ENCODE peak calls at places on chromosomes 5 and 9, in eight cellular contexts. One of them, this sample, is unnamed.

GRCh38 chr5:93604119-93604963 is 21.3 kb downstream of the NR2F1 start:
- DNase-seq in cardiac fibroblast: peak
- DNase-seq in foreskin fibroblast: peak
- DNase-seq in pancreas: peak
- DNase-seq in fibroblast of mammary gland: peak
- DNase-seq in epithelial cell of proximal tubule: no peak
- DNase-seq in AG09309: no peak
- DNase-seq in CD8-positive, alpha-beta memory T cell: no peak
- DNase-seq in this sample: no peak

GRCh38 chr5:153780876-153781275 is 257.8 kb downstream of the FAM114A2 start:
- DNase-seq in cardiac fibroblast: no peak
- DNase-seq in foreskin fibroblast: no peak
- DNase-seq in pancreas: no peak
- DNase-seq in fibroblast of mammary gland: peak
- DNase-seq in epithelial cell of proximal tubule: no peak
- DNase-seq in AG09309: no peak
- DNase-seq in CD8-positive, alpha-beta memory T cell: no peak
- DNase-seq in this sample: no peak

GRCh38 chr9:100437860-100438805 is 11.2 kb downstream of the MSANTD3 start:
- DNase-seq in cardiac fibroblast: peak
- DNase-seq in foreskin fibroblast: peak
- DNase-seq in pancreas: no peak
- DNase-seq in fibroblast of mammary gland: peak
- DNase-seq in epithelial cell of proximal tubule: no peak
- DNase-seq in AG09309: peak
- DNase-seq in CD8-positive, alpha-beta memory T cell: peak
- DNase-seq in this sample: no peak

GRCh38 chr9:76817489-76817888 is 53.3 kb downstream of the PCA3 start:
- DNase-seq in cardiac fibroblast: peak
- DNase-seq in foreskin fibroblast: peak
- DNase-seq in pancreas: no peak
- DNase-seq in fibroblast of mammary gland: peak
- DNase-seq in epithelial cell of proximal tubule: peak
- DNase-seq in AG09309: peak
- DNase-seq in CD8-positive, alpha-beta memory T cell: no peak
- DNase-seq in this sample: no peak

GRCh38 chr5:130871346-130872086 is 293.5 kb downstream of the HINT1 start:
- DNase-seq in cardiac fibroblast: peak
- DNase-seq in foreskin fibroblast: peak
- DNase-seq in pancreas: no peak
- DNase-seq in fibroblast of mammary gland: peak
- DNase-seq in epithelial cell of proximal tubule: peak
- DNase-seq in AG09309: peak
- DNase-seq in CD8-positive, alpha-beta memory T cell: peak
- DNase-seq in this sample: no peak

GRCh38 chr9:68416891-68417570 is 60.6 kb downstream of the PGM5 start:
- DNase-seq in cardiac fibroblast: no peak
- DNase-seq in foreskin fibroblast: peak
- DNase-seq in pancreas: no peak
- DNase-seq in fibroblast of mammary gland: peak
- DNase-seq in epithelial cell of proximal tubule: no peak
- DNase-seq in AG09309: no peak
- DNase-seq in CD8-positive, alpha-beta memory T cell: no peak
- DNase-seq in this sample: no peak

GRCh38 chr5:124580512-124580911 is 165.9 kb downstream of the ZNF608 start:
- DNase-seq in cardiac fibroblast: no peak
- DNase-seq in foreskin fibroblast: no peak
- DNase-seq in pancreas: no peak
- DNase-seq in fibroblast of mammary gland: no peak
- DNase-seq in epithelial cell of proximal tubule: no peak
- DNase-seq in AG09309: no peak
- DNase-seq in CD8-positive, alpha-beta memory T cell: no peak
- DNase-seq in this sample: no peak

GRCh38 chr9:121133104-121133816 is 58.5 kb downstream of the CNTRL start:
- DNase-seq in cardiac fibroblast: no peak
- DNase-seq in foreskin fibroblast: no peak
- DNase-seq in pancreas: peak
- DNase-seq in fibroblast of mammary gland: no peak
- DNase-seq in epithelial cell of proximal tubule: no peak
- DNase-seq in AG09309: no peak
- DNase-seq in CD8-positive, alpha-beta memory T cell: peak
- DNase-seq in this sample: no peak

GRCh38 chr9:137058651-137059234 is 4.9 kb upstream of the ENTPD2 start:
- DNase-seq in cardiac fibroblast: no peak
- DNase-seq in foreskin fibroblast: no peak
- DNase-seq in pancreas: no peak
- DNase-seq in fibroblast of mammary gland: no peak
- DNase-seq in epithelial cell of proximal tubule: no peak
- DNase-seq in AG09309: no peak
- DNase-seq in CD8-positive, alpha-beta memory T cell: no peak
- DNase-seq in this sample: no peak

GRCh38 chr5:14358536-14358935 is 215.4 kb downstream of the TRIO start:
- DNase-seq in cardiac fibroblast: no peak
- DNase-seq in foreskin fibroblast: no peak
- DNase-seq in pancreas: no peak
- DNase-seq in fibroblast of mammary gland: no peak
- DNase-seq in epithelial cell of proximal tubule: no peak
- DNase-seq in AG09309: no peak
- DNase-seq in CD8-positive, alpha-beta memory T cell: no peak
- DNase-seq in this sample: no peak

GRCh38 chr5:138274189-138274853 is at the start of gene GFRA3:
- DNase-seq in cardiac fibroblast: peak
- DNase-seq in foreskin fibroblast: peak
- DNase-seq in pancreas: peak
- DNase-seq in fibroblast of mammary gland: no peak
- DNase-seq in epithelial cell of proximal tubule: no peak
- DNase-seq in AG09309: no peak
- DNase-seq in CD8-positive, alpha-beta memory T cell: no peak
- DNase-seq in this sample: no peak

GRCh38 chr9:115733318-115733717 is 420.3 kb upstream of the PAPPA start:
- DNase-seq in cardiac fibroblast: no peak
- DNase-seq in foreskin fibroblast: peak
- DNase-seq in pancreas: no peak
- DNase-seq in fibroblast of mammary gland: peak
- DNase-seq in epithelial cell of proximal tubule: no peak
- DNase-seq in AG09309: no peak
- DNase-seq in CD8-positive, alpha-beta memory T cell: no peak
- DNase-seq in this sample: no peak

GRCh38 chr5:59709833-59710232 is 183.7 kb downstream of the PDE4D start:
- DNase-seq in cardiac fibroblast: peak
- DNase-seq in foreskin fibroblast: peak
- DNase-seq in pancreas: no peak
- DNase-seq in fibroblast of mammary gland: peak
- DNase-seq in epithelial cell of proximal tubule: peak
- DNase-seq in AG09309: peak
- DNase-seq in CD8-positive, alpha-beta memory T cell: no peak
- DNase-seq in this sample: peak

GRCh38 chr5:56543431-56544385 is 271.6 kb upstream of the MAP3K1 start:
- DNase-seq in cardiac fibroblast: no peak
- DNase-seq in foreskin fibroblast: peak
- DNase-seq in pancreas: no peak
- DNase-seq in fibroblast of mammary gland: no peak
- DNase-seq in epithelial cell of proximal tubule: no peak
- DNase-seq in AG09309: no peak
- DNase-seq in CD8-positive, alpha-beta memory T cell: no peak
- DNase-seq in this sample: peak

GRCh38 chr5:163377982-163378381 is 59.4 kb upstream of the CCNG1 start:
- DNase-seq in cardiac fibroblast: no peak
- DNase-seq in foreskin fibroblast: no peak
- DNase-seq in pancreas: no peak
- DNase-seq in fibroblast of mammary gland: no peak
- DNase-seq in epithelial cell of proximal tubule: no peak
- DNase-seq in AG09309: no peak
- DNase-seq in CD8-positive, alpha-beta memory T cell: no peak
- DNase-seq in this sample: no peak

GRCh38 chr5:157059891-157060290 is 975 bp upstream of the HAVCR1 start:
- DNase-seq in cardiac fibroblast: no peak
- DNase-seq in foreskin fibroblast: peak
- DNase-seq in pancreas: no peak
- DNase-seq in fibroblast of mammary gland: peak
- DNase-seq in epithelial cell of proximal tubule: peak
- DNase-seq in AG09309: peak
- DNase-seq in CD8-positive, alpha-beta memory T cell: no peak
- DNase-seq in this sample: no peak

GRCh38 chr9:132726561-132727150 is 56.4 kb downstream of the GTF3C4 start:
- DNase-seq in cardiac fibroblast: no peak
- DNase-seq in foreskin fibroblast: no peak
- DNase-seq in pancreas: no peak
- DNase-seq in fibroblast of mammary gland: no peak
- DNase-seq in epithelial cell of proximal tubule: no peak
- DNase-seq in AG09309: no peak
- DNase-seq in CD8-positive, alpha-beta memory T cell: no peak
- DNase-seq in this sample: no peak

GRCh38 chr9:73131376-73131775 is 20.3 kb upstream of the ANXA1 start:
- DNase-seq in cardiac fibroblast: no peak
- DNase-seq in foreskin fibroblast: no peak
- DNase-seq in pancreas: no peak
- DNase-seq in fibroblast of mammary gland: no peak
- DNase-seq in epithelial cell of proximal tubule: no peak
- DNase-seq in AG09309: no peak
- DNase-seq in CD8-positive, alpha-beta memory T cell: no peak
- DNase-seq in this sample: no peak
- H3K4me3 ChIP-seq in cardiac fibroblast: peak
- H3K4me3 ChIP-seq in foreskin fibroblast: no peak
- H3K4me3 ChIP-seq in pancreas: peak
- H3K4me3 ChIP-seq in fibroblast of mammary gland: no peak
- H3K4me3 ChIP-seq in epithelial cell of proximal tubule: no peak
- H3K4me3 ChIP-seq in AG09309: peak
- H3K4me3 ChIP-seq in CD8-positive, alpha-beta memory T cell: peak
- H3K4me3 ChIP-seq in this sample: no peak

GRCh38 chr5:119271758-119272730 is 83.8 kb upstream of the TNFAIP8 start:
- DNase-seq in cardiac fibroblast: no peak
- DNase-seq in foreskin fibroblast: peak
- DNase-seq in pancreas: no peak
- DNase-seq in fibroblast of mammary gland: no peak
- DNase-seq in epithelial cell of proximal tubule: no peak
- DNase-seq in AG09309: no peak
- DNase-seq in CD8-positive, alpha-beta memory T cell: no peak
- DNase-seq in this sample: no peak

GRCh38 chr5:119270955-119271757 is 84.7 kb upstream of the TNFAIP8 start:
- DNase-seq in cardiac fibroblast: no peak
- DNase-seq in foreskin fibroblast: no peak
- DNase-seq in pancreas: no peak
- DNase-seq in fibroblast of mammary gland: no peak
- DNase-seq in epithelial cell of proximal tubule: no peak
- DNase-seq in AG09309: no peak
- DNase-seq in CD8-positive, alpha-beta memory T cell: no peak
- DNase-seq in this sample: no peak

GRCh38 chr5:119269061-119269579 is 86.7 kb upstream of the TNFAIP8 start:
- DNase-seq in cardiac fibroblast: peak
- DNase-seq in foreskin fibroblast: peak
- DNase-seq in pancreas: peak
- DNase-seq in fibroblast of mammary gland: peak
- DNase-seq in epithelial cell of proximal tubule: no peak
- DNase-seq in AG09309: no peak
- DNase-seq in CD8-positive, alpha-beta memory T cell: peak
- DNase-seq in this sample: no peak

GRCh38 chr5:119268387-119269060 is 87.3 kb upstream of the TNFAIP8 start:
- DNase-seq in cardiac fibroblast: peak
- DNase-seq in foreskin fibroblast: peak
- DNase-seq in pancreas: peak
- DNase-seq in fibroblast of mammary gland: peak
- DNase-seq in epithelial cell of proximal tubule: no peak
- DNase-seq in AG09309: peak
- DNase-seq in CD8-positive, alpha-beta memory T cell: peak
- DNase-seq in this sample: peak

GRCh38 chr5:119270121-119270565 is 85.7 kb upstream of the TNFAIP8 start:
- DNase-seq in cardiac fibroblast: no peak
- DNase-seq in foreskin fibroblast: no peak
- DNase-seq in pancreas: no peak
- DNase-seq in fibroblast of mammary gland: no peak
- DNase-seq in epithelial cell of proximal tubule: no peak
- DNase-seq in AG09309: no peak
- DNase-seq in CD8-positive, alpha-beta memory T cell: no peak
- DNase-seq in this sample: no peak
- H3K4me3 ChIP-seq in cardiac fibroblast: no peak
- H3K4me3 ChIP-seq in foreskin fibroblast: peak
- H3K4me3 ChIP-seq in pancreas: peak
- H3K4me3 ChIP-seq in fibroblast of mammary gland: no peak
- H3K4me3 ChIP-seq in epithelial cell of proximal tubule: peak
- H3K4me3 ChIP-seq in AG09309: no peak
- H3K4me3 ChIP-seq in CD8-positive, alpha-beta memory T cell: peak
- H3K4me3 ChIP-seq in this sample: no peak

DNA sequence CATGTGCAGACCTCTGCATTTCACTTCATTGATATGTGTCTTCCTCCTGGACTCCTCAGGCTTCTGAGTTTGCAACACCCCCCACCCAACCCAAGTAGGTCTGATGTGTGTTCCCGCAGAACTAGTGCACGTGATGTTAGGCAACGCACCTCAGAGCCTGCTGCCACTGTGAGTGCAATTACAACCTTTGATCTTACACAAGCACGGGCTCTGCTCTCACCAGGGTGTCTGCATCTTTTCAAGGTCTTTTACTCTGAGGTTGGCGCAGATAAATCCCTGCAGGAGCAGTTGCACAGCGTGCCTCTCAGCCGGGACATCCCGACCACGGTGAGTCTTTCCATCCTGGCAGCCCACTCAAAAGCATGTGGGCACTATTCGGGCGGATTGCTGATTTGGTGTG is 80.1 kb downstream of the EGFLAM start:
- DNase-seq in cardiac fibroblast: no peak
- DNase-seq in foreskin fibroblast: no peak
- DNase-seq in pancreas: no peak
- DNase-seq in fibroblast of mammary gland: no peak
- DNase-seq in epithelial cell of proximal tubule: no peak
- DNase-seq in AG09309: no peak
- DNase-seq in CD8-positive, alpha-beta memory T cell: no peak
- DNase-seq in this sample: no peak
- H3K4me3 ChIP-seq in cardiac fibroblast: no peak
- H3K4me3 ChIP-seq in foreskin fibroblast: no peak
- H3K4me3 ChIP-seq in pancreas: no peak
- H3K4me3 ChIP-seq in fibroblast of mammary gland: no peak
- H3K4me3 ChIP-seq in epithelial cell of proximal tubule: no peak
- H3K4me3 ChIP-seq in AG09309: no peak
- H3K4me3 ChIP-seq in CD8-positive, alpha-beta memory T cell: no peak
- H3K4me3 ChIP-seq in this sample: no peak

GRCh38 chr5:140324834-140325195 is 21.6 kb downstream of the HBEGF start:
- DNase-seq in cardiac fibroblast: peak
- DNase-seq in foreskin fibroblast: peak
- DNase-seq in pancreas: no peak
- DNase-seq in fibroblast of mammary gland: peak
- DNase-seq in epithelial cell of proximal tubule: no peak
- DNase-seq in AG09309: no peak
- DNase-seq in CD8-positive, alpha-beta memory T cell: no peak
- DNase-seq in this sample: peak

GRCh38 chr5:140324041-140324833 is 21.3 kb upstream of the PFDN1 start:
- DNase-seq in cardiac fibroblast: no peak
- DNase-seq in foreskin fibroblast: peak
- DNase-seq in pancreas: no peak
- DNase-seq in fibroblast of mammary gland: peak
- DNase-seq in epithelial cell of proximal tubule: peak
- DNase-seq in AG09309: no peak
- DNase-seq in CD8-positive, alpha-beta memory T cell: no peak
- DNase-seq in this sample: no peak

GRCh38 chr5:140325486-140325885 is 20.9 kb downstream of the HBEGF start:
- DNase-seq in cardiac fibroblast: no peak
- DNase-seq in foreskin fibroblast: no peak
- DNase-seq in pancreas: no peak
- DNase-seq in fibroblast of mammary gland: no peak
- DNase-seq in epithelial cell of proximal tubule: no peak
- DNase-seq in AG09309: no peak
- DNase-seq in CD8-positive, alpha-beta memory T cell: no peak
- DNase-seq in this sample: no peak

GRCh38 chr5:140321796-140322195 is 18.9 kb upstream of the PFDN1 start:
- DNase-seq in cardiac fibroblast: no peak
- DNase-seq in foreskin fibroblast: peak
- DNase-seq in pancreas: no peak
- DNase-seq in fibroblast of mammary gland: no peak
- DNase-seq in epithelial cell of proximal tubule: no peak
- DNase-seq in AG09309: no peak
- DNase-seq in CD8-positive, alpha-beta memory T cell: no peak
- DNase-seq in this sample: no peak

GRCh38 chr5:140322751-140323731 is 20.1 kb upstream of the PFDN1 start:
- DNase-seq in cardiac fibroblast: peak
- DNase-seq in foreskin fibroblast: peak
- DNase-seq in pancreas: peak
- DNase-seq in fibroblast of mammary gland: peak
- DNase-seq in epithelial cell of proximal tubule: peak
- DNase-seq in AG09309: peak
- DNase-seq in CD8-positive, alpha-beta memory T cell: no peak
- DNase-seq in this sample: peak
- H3K4me3 ChIP-seq in cardiac fibroblast: no peak
- H3K4me3 ChIP-seq in foreskin fibroblast: no peak
- H3K4me3 ChIP-seq in pancreas: no peak
- H3K4me3 ChIP-seq in fibroblast of mammary gland: no peak
- H3K4me3 ChIP-seq in epithelial cell of proximal tubule: no peak
- H3K4me3 ChIP-seq in AG09309: no peak
- H3K4me3 ChIP-seq in CD8-positive, alpha-beta memory T cell: no peak
- H3K4me3 ChIP-seq in this sample: peak